ENCODE peak calls at places on chromosomes 6 and 20, in nine cellular contexts. One of them, this sample, is unnamed.
A peak's percentile ranks its signal among the peaks of the same experiment; 100 is the strongest.

GRCh38 chr6:166541876-166542579 is 44.5 kb downstream of the RAMACL start:
- DNase-seq in CD8-positive, alpha-beta T cell: no peak
- DNase-seq in PC-9: no peak
- DNase-seq in GM23248: no peak
- DNase-seq in CD4-positive, alpha-beta T cell: no peak
- DNase-seq in effector memory CD4-positive, alpha-beta T cell: no peak
- DNase-seq in tibial nerve: no peak
- DNase-seq in fibroblast of lung: no peak
- DNase-seq in aorta: no peak
- DNase-seq in this sample: no peak

GRCh38 chr6:146594495-146594894 is 4.3 kb upstream of the ADGB start:
- DNase-seq in fibroblast of lung: no peak
- DNase-seq in CD8-positive, alpha-beta T cell: no peak
- DNase-seq in effector memory CD4-positive, alpha-beta T cell: no peak
- DNase-seq in GM23248: no peak
- DNase-seq in CD4-positive, alpha-beta T cell: no peak
- DNase-seq in tibial nerve: no peak
- DNase-seq in aorta: no peak
- DNase-seq in PC-9: no peak
- DNase-seq in this sample: no peak

GRCh38 chr6:88653936-88654335 is 309.5 kb downstream of the RNGTT start:
- DNase-seq in CD4-positive, alpha-beta T cell: no peak
- DNase-seq in aorta: no peak
- DNase-seq in effector memory CD4-positive, alpha-beta T cell: no peak
- DNase-seq in PC-9: no peak
- DNase-seq in fibroblast of lung: no peak
- DNase-seq in tibial nerve: no peak
- DNase-seq in CD8-positive, alpha-beta T cell: no peak
- DNase-seq in GM23248: no peak
- DNase-seq in this sample: no peak

GRCh38 chr6:72535124-72535523 is 86.7 kb upstream of the KCNQ5 start:
- DNase-seq in CD8-positive, alpha-beta T cell: no peak
- DNase-seq in aorta: no peak
- DNase-seq in tibial nerve: no peak
- DNase-seq in fibroblast of lung: no peak
- DNase-seq in GM23248: no peak
- DNase-seq in effector memory CD4-positive, alpha-beta T cell: no peak
- DNase-seq in PC-9: no peak
- DNase-seq in CD4-positive, alpha-beta T cell: no peak
- DNase-seq in this sample: no peak

GRCh38 chr6:20919677-20920385 is 385.6 kb downstream of the CDKAL1 start:
- DNase-seq in effector memory CD4-positive, alpha-beta T cell: no peak
- DNase-seq in CD8-positive, alpha-beta T cell: no peak
- DNase-seq in PC-9: no peak
- DNase-seq in tibial nerve: no peak
- DNase-seq in fibroblast of lung: peak; percentile 18
- DNase-seq in aorta: no peak
- DNase-seq in GM23248: peak; percentile 54
- DNase-seq in CD4-positive, alpha-beta T cell: no peak
- DNase-seq in this sample: no peak

GRCh38 chr6:75852721-75853120 is 103.7 kb downstream of the MYO6 start:
- DNase-seq in GM23248: peak; percentile 30
- DNase-seq in fibroblast of lung: peak; percentile 20
- DNase-seq in CD8-positive, alpha-beta T cell: no peak
- DNase-seq in aorta: no peak
- DNase-seq in PC-9: no peak
- DNase-seq in tibial nerve: no peak
- DNase-seq in CD4-positive, alpha-beta T cell: no peak
- DNase-seq in effector memory CD4-positive, alpha-beta T cell: no peak
- DNase-seq in this sample: no peak

GRCh38 chr20:62009322-62009721 is 56.4 kb downstream of the TAF4 start:
- DNase-seq in CD8-positive, alpha-beta T cell: no peak
- DNase-seq in PC-9: no peak
- DNase-seq in GM23248: no peak
- DNase-seq in CD4-positive, alpha-beta T cell: no peak
- DNase-seq in fibroblast of lung: no peak
- DNase-seq in tibial nerve: no peak
- DNase-seq in aorta: no peak
- DNase-seq in effector memory CD4-positive, alpha-beta T cell: no peak
- DNase-seq in this sample: no peak

GRCh38 chr6:133608620-133609019 is 280.3 kb upstream of the TCF21 start:
- DNase-seq in tibial nerve: no peak
- DNase-seq in CD4-positive, alpha-beta T cell: no peak
- DNase-seq in GM23248: no peak
- DNase-seq in effector memory CD4-positive, alpha-beta T cell: no peak
- DNase-seq in aorta: no peak
- DNase-seq in fibroblast of lung: no peak
- DNase-seq in CD8-positive, alpha-beta T cell: no peak
- DNase-seq in PC-9: no peak
- DNase-seq in this sample: no peak

GRCh38 chr6:8336406-8336805 is 98.9 kb downstream of the SLC35B3 start:
- DNase-seq in CD4-positive, alpha-beta T cell: no peak
- DNase-seq in aorta: no peak
- DNase-seq in GM23248: no peak
- DNase-seq in CD8-positive, alpha-beta T cell: no peak
- DNase-seq in effector memory CD4-positive, alpha-beta T cell: no peak
- DNase-seq in fibroblast of lung: no peak
- DNase-seq in tibial nerve: no peak
- DNase-seq in PC-9: no peak
- DNase-seq in this sample: no peak

GRCh38 chr6:15073344-15073789 is 172.5 kb upstream of the JARID2 start:
- DNase-seq in GM23248: peak; percentile 14
- DNase-seq in CD8-positive, alpha-beta T cell: no peak
- DNase-seq in tibial nerve: no peak
- DNase-seq in effector memory CD4-positive, alpha-beta T cell: no peak
- DNase-seq in CD4-positive, alpha-beta T cell: no peak
- DNase-seq in PC-9: peak; percentile 79
- DNase-seq in fibroblast of lung: peak; percentile 62
- DNase-seq in aorta: no peak
- DNase-seq in this sample: no peak

GRCh38 chr6:116010400-116011095 is 50.1 kb downstream of the FRK start:
- DNase-seq in GM23248: peak; percentile 81
- DNase-seq in aorta: peak; percentile 79
- DNase-seq in fibroblast of lung: peak; percentile 54
- DNase-seq in effector memory CD4-positive, alpha-beta T cell: peak; percentile 2
- DNase-seq in CD4-positive, alpha-beta T cell: peak; percentile 10
- DNase-seq in CD8-positive, alpha-beta T cell: peak; percentile 16
- DNase-seq in PC-9: peak; percentile 63
- DNase-seq in tibial nerve: peak; percentile 78
- DNase-seq in this sample: peak; percentile 74

GRCh38 chr6:116011096-116011401 is 49.6 kb downstream of the FRK start:
- DNase-seq in GM23248: no peak
- DNase-seq in effector memory CD4-positive, alpha-beta T cell: no peak
- DNase-seq in aorta: no peak
- DNase-seq in fibroblast of lung: no peak
- DNase-seq in CD8-positive, alpha-beta T cell: no peak
- DNase-seq in tibial nerve: no peak
- DNase-seq in CD4-positive, alpha-beta T cell: no peak
- DNase-seq in PC-9: no peak
- DNase-seq in this sample: no peak

GRCh38 chr6:116011520-116011919 is 49.2 kb downstream of the FRK start:
- DNase-seq in GM23248: no peak
- DNase-seq in CD8-positive, alpha-beta T cell: no peak
- DNase-seq in fibroblast of lung: no peak
- DNase-seq in aorta: no peak
- DNase-seq in CD4-positive, alpha-beta T cell: no peak
- DNase-seq in PC-9: peak; percentile 38
- DNase-seq in effector memory CD4-positive, alpha-beta T cell: no peak
- DNase-seq in tibial nerve: no peak
- DNase-seq in this sample: no peak

GRCh38 chr6:116005508-116005855 is 55.2 kb downstream of the FRK start:
- DNase-seq in fibroblast of lung: no peak
- DNase-seq in aorta: no peak
- DNase-seq in CD8-positive, alpha-beta T cell: no peak
- DNase-seq in GM23248: peak; percentile 14
- DNase-seq in PC-9: no peak
- DNase-seq in effector memory CD4-positive, alpha-beta T cell: no peak
- DNase-seq in CD4-positive, alpha-beta T cell: no peak
- DNase-seq in tibial nerve: no peak
- DNase-seq in this sample: no peak

DNA sequence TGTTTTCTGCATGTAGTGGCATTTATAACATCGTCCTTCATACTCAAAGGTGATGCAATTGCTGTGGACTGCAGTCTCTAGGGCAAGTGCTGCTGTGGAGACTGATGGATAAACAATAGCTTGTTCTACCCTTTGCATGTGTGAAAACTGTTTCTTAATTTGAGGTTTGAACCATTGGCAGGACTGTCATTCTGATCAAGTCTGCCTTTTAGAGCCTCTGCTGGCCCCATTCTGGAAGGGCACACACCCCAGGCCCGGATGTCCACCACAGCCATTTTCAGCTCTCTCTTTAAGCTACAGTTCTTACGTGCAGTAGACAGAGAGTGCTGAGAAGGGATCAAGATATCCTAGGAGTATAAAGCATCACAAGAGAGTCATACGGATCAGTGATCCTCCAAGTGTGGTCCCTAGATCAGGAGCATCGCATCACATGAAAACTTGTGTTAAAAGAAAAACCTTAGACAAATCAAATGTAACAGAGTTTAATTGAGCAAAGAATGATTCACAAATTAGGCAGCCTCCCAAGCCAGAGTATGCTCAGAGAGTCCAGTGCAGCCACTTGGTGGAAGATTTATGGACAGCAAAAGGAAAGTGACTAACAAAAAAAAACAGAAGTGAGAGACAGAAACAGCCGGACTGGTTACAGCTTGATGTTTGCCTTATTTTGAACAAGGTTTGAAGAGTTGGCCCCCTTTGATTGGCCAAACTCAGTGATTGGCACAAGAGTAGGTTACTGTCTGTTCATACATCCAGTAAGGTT is 52.0 kb downstream of the FRK start:
- DNase-seq in fibroblast of lung: peak; percentile 80
- DNase-seq in GM23248: peak; percentile 79
- DNase-seq in PC-9: no peak
- DNase-seq in CD8-positive, alpha-beta T cell: no peak
- DNase-seq in effector memory CD4-positive, alpha-beta T cell: no peak
- DNase-seq in aorta: no peak
- DNase-seq in tibial nerve: no peak
- DNase-seq in CD4-positive, alpha-beta T cell: no peak
- DNase-seq in this sample: no peak
- H3K27ac ChIP-seq in fibroblast of lung: peak overlapping the region; percentile 52
- H3K27ac ChIP-seq in GM23248: peak overlapping the region; percentile 81
- H3K27ac ChIP-seq in PC-9: no peak overlapping the region
- H3K27ac ChIP-seq in CD8-positive, alpha-beta T cell: no peak overlapping the region
- H3K27ac ChIP-seq in effector memory CD4-positive, alpha-beta T cell: no peak overlapping the region
- H3K27ac ChIP-seq in aorta: peak overlapping the region; percentile 95
- H3K27ac ChIP-seq in tibial nerve: no peak overlapping the region
- H3K27ac ChIP-seq in CD4-positive, alpha-beta T cell: no peak overlapping the region
- H3K27ac ChIP-seq in this sample: no peak overlapping the region

GRCh38 chr6:14062345-14063029 is 55.1 kb upstream of the CD83 start:
- DNase-seq in PC-9: no peak
- DNase-seq in aorta: no peak
- DNase-seq in CD4-positive, alpha-beta T cell: no peak
- DNase-seq in fibroblast of lung: no peak
- DNase-seq in effector memory CD4-positive, alpha-beta T cell: no peak
- DNase-seq in GM23248: no peak
- DNase-seq in CD8-positive, alpha-beta T cell: no peak
- DNase-seq in tibial nerve: no peak
- DNase-seq in this sample: no peak
- H3K27me3 ChIP-seq in PC-9: no peaks in the 10 kb centered on the region
- H3K27me3 ChIP-seq in aorta: no peaks in the 10 kb centered on the region
- H3K27me3 ChIP-seq in CD4-positive, alpha-beta T cell: peaks cover 12% of the 10 kb centered on the region
- H3K27me3 ChIP-seq in fibroblast of lung: no peaks in the 10 kb centered on the region
- H3K27me3 ChIP-seq in effector memory CD4-positive, alpha-beta T cell: peaks cover 14% of the 10 kb centered on the region
- H3K27me3 ChIP-seq in GM23248: peaks cover 3% of the 10 kb centered on the region
- H3K27me3 ChIP-seq in CD8-positive, alpha-beta T cell: no peaks in the 10 kb centered on the region
- H3K27me3 ChIP-seq in tibial nerve: no peaks in the 10 kb centered on the region
- H3K27me3 ChIP-seq in this sample: no peaks in the 10 kb centered on the region

GRCh38 chr20:25509084-25509483 is 76.2 kb downstream of the NINL start:
- DNase-seq in tibial nerve: no peak
- DNase-seq in GM23248: no peak
- DNase-seq in fibroblast of lung: no peak
- DNase-seq in aorta: no peak
- DNase-seq in CD4-positive, alpha-beta T cell: no peak
- DNase-seq in CD8-positive, alpha-beta T cell: no peak
- DNase-seq in PC-9: no peak
- DNase-seq in effector memory CD4-positive, alpha-beta T cell: no peak
- DNase-seq in this sample: no peak

GRCh38 chr20:25510202-25510601 is 75.1 kb downstream of the NINL start:
- DNase-seq in tibial nerve: no peak
- DNase-seq in CD8-positive, alpha-beta T cell: no peak
- DNase-seq in GM23248: no peak
- DNase-seq in aorta: no peak
- DNase-seq in fibroblast of lung: no peak
- DNase-seq in effector memory CD4-positive, alpha-beta T cell: no peak
- DNase-seq in PC-9: no peak
- DNase-seq in CD4-positive, alpha-beta T cell: no peak
- DNase-seq in this sample: no peak

GRCh38 chr20:25508083-25508770 is 77.1 kb downstream of the NINL start:
- DNase-seq in GM23248: peak; percentile 82
- DNase-seq in PC-9: peak; percentile 73
- DNase-seq in CD4-positive, alpha-beta T cell: no peak
- DNase-seq in CD8-positive, alpha-beta T cell: no peak
- DNase-seq in fibroblast of lung: peak; percentile 86
- DNase-seq in aorta: peak; percentile 80
- DNase-seq in effector memory CD4-positive, alpha-beta T cell: no peak
- DNase-seq in tibial nerve: no peak
- DNase-seq in this sample: peak; percentile 75

GRCh38 chr20:25504366-25505135 is 80.8 kb downstream of the NINL start:
- DNase-seq in aorta: no peak
- DNase-seq in fibroblast of lung: no peak
- DNase-seq in PC-9: no peak
- DNase-seq in CD4-positive, alpha-beta T cell: no peak
- DNase-seq in GM23248: no peak
- DNase-seq in tibial nerve: no peak
- DNase-seq in effector memory CD4-positive, alpha-beta T cell: no peak
- DNase-seq in CD8-positive, alpha-beta T cell: no peak
- DNase-seq in this sample: peak; percentile 9

GRCh38 chr20:25507385-25508082 is 77.8 kb downstream of the NINL start:
- DNase-seq in CD4-positive, alpha-beta T cell: no peak
- DNase-seq in PC-9: no peak
- DNase-seq in CD8-positive, alpha-beta T cell: no peak
- DNase-seq in tibial nerve: no peak
- DNase-seq in effector memory CD4-positive, alpha-beta T cell: no peak
- DNase-seq in GM23248: no peak
- DNase-seq in aorta: no peak
- DNase-seq in fibroblast of lung: no peak
- DNase-seq in this sample: no peak
- H3K27ac ChIP-seq in CD4-positive, alpha-beta T cell: no peak overlapping the region
- H3K27ac ChIP-seq in PC-9: no peak overlapping the region
- H3K27ac ChIP-seq in CD8-positive, alpha-beta T cell: no peak overlapping the region
- H3K27ac ChIP-seq in tibial nerve: no peak overlapping the region
- H3K27ac ChIP-seq in effector memory CD4-positive, alpha-beta T cell: no peak overlapping the region
- H3K27ac ChIP-seq in GM23248: peak overlapping the region; percentile 8
- H3K27ac ChIP-seq in aorta: no peak overlapping the region
- H3K27ac ChIP-seq in fibroblast of lung: no peak overlapping the region
- H3K27ac ChIP-seq in this sample: peak overlapping the region; percentile 39

DNA sequence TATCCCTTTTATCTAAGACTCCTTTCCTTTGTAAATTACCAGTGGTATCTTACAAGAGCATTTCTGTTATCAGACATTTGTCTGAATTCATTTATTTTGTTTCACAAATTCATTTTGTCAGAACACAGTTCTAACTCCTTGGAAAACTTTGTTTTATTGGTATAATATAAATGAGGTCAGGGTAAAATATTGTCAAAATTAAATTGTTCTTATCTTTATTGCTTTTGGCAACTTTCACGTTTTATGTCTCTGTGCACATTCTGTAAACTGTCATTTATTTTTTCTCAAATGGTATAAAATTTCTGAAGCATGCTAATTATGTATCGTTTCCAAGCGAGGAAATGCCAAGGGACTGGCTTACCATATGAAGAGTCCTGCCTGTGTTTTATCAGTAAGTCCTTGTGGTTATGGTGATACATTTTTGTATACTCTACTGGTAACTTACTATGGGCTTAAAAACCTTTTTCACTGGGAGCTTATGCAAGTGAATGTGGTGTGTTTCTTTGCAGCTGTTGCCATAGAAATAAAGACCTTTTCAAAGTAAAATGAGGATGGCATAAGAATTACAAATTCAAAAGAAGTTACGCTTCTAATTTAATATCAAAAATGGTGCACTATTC is 214.2 kb downstream of the COL19A1 start:
- DNase-seq in effector memory CD4-positive, alpha-beta T cell: no peak
- DNase-seq in CD8-positive, alpha-beta T cell: no peak
- DNase-seq in GM23248: no peak
- DNase-seq in aorta: no peak
- DNase-seq in fibroblast of lung: no peak
- DNase-seq in PC-9: no peak
- DNase-seq in tibial nerve: no peak
- DNase-seq in CD4-positive, alpha-beta T cell: no peak
- DNase-seq in this sample: no peak
- H3K27me3 ChIP-seq in effector memory CD4-positive, alpha-beta T cell: no peaks in the 10 kb centered on the region
- H3K27me3 ChIP-seq in CD8-positive, alpha-beta T cell: no peaks in the 10 kb centered on the region
- H3K27me3 ChIP-seq in GM23248: peaks cover 5% of the 10 kb centered on the region
- H3K27me3 ChIP-seq in aorta: no peaks in the 10 kb centered on the region
- H3K27me3 ChIP-seq in fibroblast of lung: no peaks in the 10 kb centered on the region
- H3K27me3 ChIP-seq in PC-9: no peaks in the 10 kb centered on the region
- H3K27me3 ChIP-seq in tibial nerve: no peaks in the 10 kb centered on the region
- H3K27me3 ChIP-seq in CD4-positive, alpha-beta T cell: no peaks in the 10 kb centered on the region
- H3K27me3 ChIP-seq in this sample: no peaks in the 10 kb centered on the region

This sample was measured in ovary.